ENCODE peak calls at places on chromosomes 6 and 20, in ten cellular contexts. H, R, L, O, B, I, J, C, S and Z are unnamed samples.

GRCh38 chr6:47059216-47059885 is 17.2 kb upstream of the ADGRF1 start:
- DNase-seq in I (no peak), R (no peak), C (no peak), L (no peak), S (no peak), J (no peak), H (no peak), O (no peak), B (no peak), Z (no peak)

GRCh38 chr6:2579241-2579761 is 171.4 kb downstream of the MYLK4 start:
- DNase-seq in J (no peak), H (no peak), B (no peak), I (no peak), S (peak; percentile 7), C (peak; percentile 57), O (no peak), L (no peak), R (no peak), Z (no peak)

GRCh38 chr6:25504661-25505060 is 147.4 kb upstream of the SCGN start:
- DNase-seq in R (no peak), I (no peak), C (peak; percentile 4), S (no peak), H (no peak), O (no peak), L (no peak), B (no peak), J (no peak), Z (no peak)

GRCh38 chr20:58574469-58574868 is 59.3 kb upstream of the APCDD1L start:
- DNase-seq in O (no peak), L (no peak), R (no peak), B (no peak), H (no peak), C (no peak), S (no peak), J (no peak), I (no peak), Z (no peak)

GRCh38 chr6:45619211-45619760 is 241.6 kb upstream of the SUPT3H start:
- DNase-seq in I (no peak), H (no peak), R (no peak), L (no peak), B (no peak), J (no peak), O (no peak), S (no peak), C (peak; percentile 19), Z (no peak)

GRCh38 chr6:3301506-3301905 is 42.8 kb downstream of the PSMG4 start:
- DNase-seq in I (no peak), C (no peak), S (no peak), L (no peak), R (no peak), B (no peak), H (no peak), J (no peak), O (no peak), Z (no peak)

GRCh38 chr20:13262701-13263335 is 41.7 kb downstream of the ISM1 start:
- DNase-seq in C (no peak), O (no peak), B (no peak), S (peak; percentile 39), J (no peak), L (no peak), I (no peak), H (no peak), R (no peak), Z (no peak)

GRCh38 chr6:132733288-132733687 is 19.4 kb upstream of the VNN1 start:
- DNase-seq in C (no peak), L (no peak), J (no peak), H (no peak), B (no peak), O (no peak), I (no peak), S (no peak), R (no peak), Z (no peak)

GRCh38 chr6:21173678-21174077 is 419.9 kb upstream of the SOX4 start:
- DNase-seq in O (no peak), B (no peak), J (no peak), S (no peak), L (no peak), I (no peak), H (no peak), C (no peak), R (no peak), Z (no peak)

GRCh38 chr20:54067606-54068174 is 2.7 kb downstream of the BCAS1 start:
- DNase-seq in B (no peak), O (no peak), I (no peak), C (peak; percentile 8), J (no peak), S (peak; percentile 17), L (no peak), R (peak; percentile 92), H (no peak), Z (no peak)

GRCh38 chr6:11710221-11710836 is 68.3 kb downstream of the ADTRP start:
- DNase-seq in B (no peak), C (peak; percentile 9), R (no peak), L (no peak), O (no peak), S (no peak), I (no peak), J (peak; percentile 57), H (peak; percentile 70), Z (no peak)

GRCh38 chr6:91045152-91045551 is 458.3 kb upstream of the MAP3K7 start:
- DNase-seq in B (no peak), J (no peak), H (no peak), C (no peak), O (no peak), R (no peak), L (no peak), S (no peak), I (no peak), Z (no peak)

GRCh38 chr6:7550433-7550801 is 8.9 kb downstream of the DSP start:
- DNase-seq in R (no peak), H (no peak), C (no peak), L (no peak), O (no peak), I (no peak), J (no peak), B (no peak), S (no peak), Z (peak; percentile 50)

GRCh38 chr6:151351146-151351700 is 40.1 kb downstream of the ZBTB2 start:
- DNase-seq in B (no peak), R (no peak), I (no peak), C (no peak), L (no peak), O (no peak), S (no peak), H (no peak), J (no peak), Z (no peak)

GRCh38 chr20:44703183-44703925 is 11.8 kb upstream of the CCN5 start:
- DNase-seq in J (no peak), B (no peak), H (no peak), L (no peak), R (no peak), S (peak; percentile 40), C (no peak), O (no peak), I (no peak), Z (no peak)